ENCODE peak calls at places on chromosomes 2 and 18, in nine cellular contexts. One of them, this sample, is unnamed. For H3K27me3, the result is how much of the 10 kb centered on the place peaks cover.

GRCh38 chr2:171469176-171469575 is 35.1 kb downstream of the DCAF17 start:
- DNase-seq in psoas muscle: no peak
- DNase-seq in PC-3: no peak
- DNase-seq in Caco-2: no peak
- DNase-seq in left lung: no peak
- DNase-seq in keratinocyte: no peak
- DNase-seq in suprapubic skin: no peak
- DNase-seq in Panc1: no peak
- DNase-seq in uterus: no peak
- DNase-seq in this sample: no peak

GRCh38 chr2:156021326-156022040 is 311.0 kb downstream of the NR4A2 start:
- DNase-seq in psoas muscle: no peak
- DNase-seq in PC-3: peak
- DNase-seq in Caco-2: peak
- DNase-seq in left lung: no peak
- DNase-seq in keratinocyte: no peak
- DNase-seq in suprapubic skin: no peak
- DNase-seq in Panc1: no peak
- DNase-seq in uterus: no peak
- DNase-seq in this sample: peak

GRCh38 chr18:36534154-36534688 is 236.7 kb downstream of the FHOD3 start:
- DNase-seq in psoas muscle: no peak
- DNase-seq in PC-3: no peak
- DNase-seq in Caco-2: no peak
- DNase-seq in left lung: no peak
- DNase-seq in keratinocyte: no peak
- DNase-seq in suprapubic skin: no peak
- DNase-seq in Panc1: no peak
- DNase-seq in uterus: no peak
- DNase-seq in this sample: no peak

GRCh38 chr2:23375448-23375847 is 9.5 kb upstream of the KLHL29 start:
- DNase-seq in psoas muscle: no peak
- DNase-seq in PC-3: peak
- DNase-seq in Caco-2: no peak
- DNase-seq in left lung: no peak
- DNase-seq in keratinocyte: no peak
- DNase-seq in suprapubic skin: no peak
- DNase-seq in Panc1: no peak
- DNase-seq in uterus: no peak
- DNase-seq in this sample: peak

GRCh38 chr2:28716265-28716865 is 35.3 kb upstream of the PPP1CB start:
- DNase-seq in psoas muscle: peak
- DNase-seq in PC-3: peak
- DNase-seq in Caco-2: no peak
- DNase-seq in left lung: no peak
- DNase-seq in keratinocyte: peak
- DNase-seq in suprapubic skin: peak
- DNase-seq in Panc1: peak
- DNase-seq in uterus: peak
- DNase-seq in this sample: peak

GRCh38 chr18:47594063-47594462 is 336.4 kb downstream of the SMAD2 start:
- DNase-seq in psoas muscle: no peak
- DNase-seq in PC-3: no peak
- DNase-seq in Caco-2: no peak
- DNase-seq in left lung: no peak
- DNase-seq in keratinocyte: no peak
- DNase-seq in suprapubic skin: no peak
- DNase-seq in Panc1: no peak
- DNase-seq in uterus: no peak
- DNase-seq in this sample: no peak

GRCh38 chr2:208619993-208620392 is 213.4 kb downstream of the PTH2R start:
- DNase-seq in psoas muscle: no peak
- DNase-seq in PC-3: no peak
- DNase-seq in Caco-2: no peak
- DNase-seq in left lung: no peak
- DNase-seq in keratinocyte: no peak
- DNase-seq in suprapubic skin: no peak
- DNase-seq in Panc1: no peak
- DNase-seq in uterus: no peak
- DNase-seq in this sample: no peak

GRCh38 chr18:78521136-78521535 is 458.5 kb upstream of the SALL3 start:
- DNase-seq in psoas muscle: no peak
- DNase-seq in PC-3: no peak
- DNase-seq in Caco-2: no peak
- DNase-seq in left lung: no peak
- DNase-seq in keratinocyte: no peak
- DNase-seq in suprapubic skin: no peak
- DNase-seq in Panc1: no peak
- DNase-seq in uterus: no peak
- DNase-seq in this sample: no peak

GRCh38 chr2:201216918-201217317 is 34.0 kb downstream of the CASP10 start:
- DNase-seq in psoas muscle: no peak
- DNase-seq in PC-3: no peak
- DNase-seq in Caco-2: no peak
- DNase-seq in left lung: no peak
- DNase-seq in keratinocyte: no peak
- DNase-seq in suprapubic skin: no peak
- DNase-seq in Panc1: no peak
- DNase-seq in uterus: no peak
- DNase-seq in this sample: no peak

GRCh38 chr2:201215963-201216362 is 33.0 kb downstream of the CASP10 start:
- DNase-seq in psoas muscle: no peak
- DNase-seq in PC-3: no peak
- DNase-seq in Caco-2: no peak
- DNase-seq in left lung: no peak
- DNase-seq in keratinocyte: no peak
- DNase-seq in suprapubic skin: no peak
- DNase-seq in Panc1: no peak
- DNase-seq in uterus: no peak
- DNase-seq in this sample: no peak

GRCh38 chr2:201218780-201219179 is 35.8 kb downstream of the CASP10 start:
- DNase-seq in psoas muscle: no peak
- DNase-seq in PC-3: peak
- DNase-seq in Caco-2: no peak
- DNase-seq in left lung: no peak
- DNase-seq in keratinocyte: no peak
- DNase-seq in suprapubic skin: no peak
- DNase-seq in Panc1: no peak
- DNase-seq in uterus: no peak
- DNase-seq in this sample: no peak

GRCh38 chr2:201220102-201220570 is 37.2 kb downstream of the CASP10 start:
- DNase-seq in psoas muscle: no peak
- DNase-seq in PC-3: no peak
- DNase-seq in Caco-2: no peak
- DNase-seq in left lung: no peak
- DNase-seq in keratinocyte: no peak
- DNase-seq in suprapubic skin: no peak
- DNase-seq in Panc1: no peak
- DNase-seq in uterus: peak
- DNase-seq in this sample: peak

DNA sequence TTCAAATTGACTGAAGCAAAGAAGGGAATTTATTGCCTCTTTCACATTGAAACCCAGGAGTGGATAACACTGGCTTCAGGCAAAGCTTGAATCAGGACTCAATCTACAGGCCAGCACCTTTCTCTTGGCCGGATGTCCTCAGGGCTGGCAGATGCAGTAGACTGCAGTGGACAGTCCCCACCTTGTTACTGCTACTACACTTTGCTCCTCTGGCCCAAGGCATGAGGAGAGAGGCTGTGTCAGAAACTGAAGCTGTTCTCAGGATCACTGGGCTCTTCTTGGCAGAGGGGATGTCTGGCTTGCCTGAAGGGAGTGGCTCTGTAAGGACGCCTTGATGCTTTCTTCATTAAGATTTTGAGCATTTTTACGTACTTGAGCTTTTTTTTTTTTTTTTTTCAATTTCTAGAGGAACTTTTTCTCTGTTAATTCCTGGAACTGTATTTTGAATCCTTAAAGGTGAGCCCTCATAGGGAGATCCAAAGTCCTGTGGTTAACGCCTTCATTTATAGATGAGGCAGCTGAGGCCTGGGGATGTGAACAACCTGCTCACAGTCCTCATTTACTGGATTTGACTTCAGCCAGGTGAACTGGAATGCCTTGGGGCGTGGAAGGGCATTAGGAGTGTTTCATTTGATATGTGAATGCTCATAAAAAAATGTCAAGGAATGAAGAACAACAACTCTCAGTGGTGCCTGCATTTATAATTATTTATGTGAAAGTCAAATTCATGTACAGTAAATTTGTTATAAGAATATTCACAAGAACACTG is 36.6 kb downstream of the CASP10 start:
- DNase-seq in psoas muscle: no peak
- DNase-seq in PC-3: peak
- DNase-seq in Caco-2: no peak
- DNase-seq in left lung: no peak
- DNase-seq in keratinocyte: no peak
- DNase-seq in suprapubic skin: no peak
- DNase-seq in Panc1: no peak
- DNase-seq in uterus: no peak
- DNase-seq in this sample: peak
- H3K4me3 ChIP-seq in psoas muscle: no peak
- H3K4me3 ChIP-seq in PC-3: no peak
- H3K4me3 ChIP-seq in Caco-2: no peak
- H3K4me3 ChIP-seq in left lung: no peak
- H3K4me3 ChIP-seq in keratinocyte: no peak
- H3K4me3 ChIP-seq in suprapubic skin: no peak
- H3K4me3 ChIP-seq in Panc1: no peak
- H3K4me3 ChIP-seq in uterus: no peak
- H3K4me3 ChIP-seq in this sample: no peak

GRCh38 chr2:63425606-63426005 is 162.7 kb downstream of the WDPCP start:
- DNase-seq in psoas muscle: no peak
- DNase-seq in PC-3: no peak
- DNase-seq in Caco-2: no peak
- DNase-seq in left lung: no peak
- DNase-seq in keratinocyte: no peak
- DNase-seq in suprapubic skin: no peak
- DNase-seq in Panc1: no peak
- DNase-seq in uterus: no peak
- DNase-seq in this sample: no peak

GRCh38 chr2:63425079-63425416 is 163.2 kb downstream of the WDPCP start:
- DNase-seq in psoas muscle: no peak
- DNase-seq in PC-3: no peak
- DNase-seq in Caco-2: no peak
- DNase-seq in left lung: no peak
- DNase-seq in keratinocyte: no peak
- DNase-seq in suprapubic skin: no peak
- DNase-seq in Panc1: no peak
- DNase-seq in uterus: no peak
- DNase-seq in this sample: no peak

DNA sequence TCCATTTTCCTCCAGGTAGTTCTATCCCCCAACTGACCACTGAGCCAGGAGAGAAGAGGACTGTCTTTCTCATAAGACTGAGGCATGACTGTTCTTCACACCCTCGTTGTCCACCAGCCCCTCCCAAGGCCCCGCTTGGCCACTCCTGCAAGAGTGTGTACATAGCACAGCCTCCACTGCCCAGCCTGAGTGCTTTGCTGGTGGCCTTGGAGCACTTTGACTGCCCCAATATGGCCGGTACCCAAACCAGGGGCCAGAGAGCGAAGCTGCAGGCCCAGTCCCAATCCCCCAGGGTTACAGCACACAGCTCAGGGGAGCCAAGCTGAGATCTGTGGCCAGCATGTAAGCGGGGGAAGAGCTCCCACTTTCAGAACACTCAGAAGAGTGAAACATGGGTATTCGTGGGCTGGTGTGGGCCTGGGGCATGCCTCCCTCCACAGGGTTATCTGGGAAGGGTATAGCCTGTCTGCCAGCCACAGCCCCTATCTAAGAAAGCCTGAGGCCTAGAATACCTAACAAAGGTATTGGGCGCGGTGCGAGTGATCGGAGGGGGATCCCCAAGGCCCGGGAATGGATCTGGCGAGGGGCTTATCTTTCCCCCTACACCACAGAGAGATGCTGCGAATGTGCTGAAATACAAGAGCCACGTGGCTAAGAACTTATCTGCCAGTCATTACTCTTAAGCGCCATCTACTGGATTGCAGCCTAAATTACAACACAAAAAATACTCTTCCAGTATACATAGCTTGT is 163.8 kb downstream of the WDPCP start:
- DNase-seq in psoas muscle: peak
- DNase-seq in PC-3: peak
- DNase-seq in Caco-2: no peak
- DNase-seq in left lung: peak
- DNase-seq in keratinocyte: peak
- DNase-seq in suprapubic skin: no peak
- DNase-seq in Panc1: peak
- DNase-seq in uterus: no peak
- DNase-seq in this sample: no peak
- TF ChIP-seq CTCF in psoas muscle: peak
- TF ChIP-seq CTCF in PC-3: peak
- TF ChIP-seq CTCF in Caco-2: peak
- TF ChIP-seq CTCF in left lung: no peak
- TF ChIP-seq CTCF in keratinocyte: peak
- TF ChIP-seq CTCF in suprapubic skin: no peak
- TF ChIP-seq CTCF in Panc1: peak
- TF ChIP-seq CTCF in uterus: no peak
- TF ChIP-seq CTCF in this sample: peak

GRCh38 chr2:242059566-242059965 is 190.0 kb downstream of the RTP5 start:
- DNase-seq in psoas muscle: no peak
- DNase-seq in PC-3: no peak
- DNase-seq in Caco-2: no peak
- DNase-seq in left lung: no peak
- DNase-seq in keratinocyte: no peak
- DNase-seq in suprapubic skin: no peak
- DNase-seq in Panc1: no peak
- DNase-seq in uterus: no peak
- DNase-seq in this sample: no peak
- H3K27me3 ChIP-seq in psoas muscle: under half
- H3K27me3 ChIP-seq in PC-3: under half
- H3K27me3 ChIP-seq in Caco-2: under half
- H3K27me3 ChIP-seq in left lung: under half
- H3K27me3 ChIP-seq in keratinocyte: under half
- H3K27me3 ChIP-seq in suprapubic skin: under half
- H3K27me3 ChIP-seq in Panc1: under half
- H3K27me3 ChIP-seq in uterus: under half
- H3K27me3 ChIP-seq in this sample: under half

GRCh38 chr2:152255918-152256317 is 79.1 kb upstream of the FMNL2 start:
- DNase-seq in psoas muscle: no peak
- DNase-seq in PC-3: no peak
- DNase-seq in Caco-2: no peak
- DNase-seq in left lung: no peak
- DNase-seq in keratinocyte: no peak
- DNase-seq in suprapubic skin: no peak
- DNase-seq in Panc1: no peak
- DNase-seq in uterus: no peak
- DNase-seq in this sample: no peak

GRCh38 chr2:152247337-152247695 is 71.8 kb upstream of the STAM2 start:
- DNase-seq in psoas muscle: no peak
- DNase-seq in PC-3: peak
- DNase-seq in Caco-2: no peak
- DNase-seq in left lung: no peak
- DNase-seq in keratinocyte: no peak
- DNase-seq in suprapubic skin: no peak
- DNase-seq in Panc1: peak
- DNase-seq in uterus: no peak
- DNase-seq in this sample: no peak

GRCh38 chr2:152254486-152254885 is 78.9 kb upstream of the STAM2 start:
- DNase-seq in psoas muscle: no peak
- DNase-seq in PC-3: no peak
- DNase-seq in Caco-2: no peak
- DNase-seq in left lung: no peak
- DNase-seq in keratinocyte: no peak
- DNase-seq in suprapubic skin: no peak
- DNase-seq in Panc1: no peak
- DNase-seq in uterus: no peak
- DNase-seq in this sample: no peak

GRCh38 chr2:152250421-152251100 is 75.0 kb upstream of the STAM2 start:
- DNase-seq in psoas muscle: no peak
- DNase-seq in PC-3: no peak
- DNase-seq in Caco-2: no peak
- DNase-seq in left lung: no peak
- DNase-seq in keratinocyte: no peak
- DNase-seq in suprapubic skin: no peak
- DNase-seq in Panc1: no peak
- DNase-seq in uterus: no peak
- DNase-seq in this sample: no peak

DNA sequence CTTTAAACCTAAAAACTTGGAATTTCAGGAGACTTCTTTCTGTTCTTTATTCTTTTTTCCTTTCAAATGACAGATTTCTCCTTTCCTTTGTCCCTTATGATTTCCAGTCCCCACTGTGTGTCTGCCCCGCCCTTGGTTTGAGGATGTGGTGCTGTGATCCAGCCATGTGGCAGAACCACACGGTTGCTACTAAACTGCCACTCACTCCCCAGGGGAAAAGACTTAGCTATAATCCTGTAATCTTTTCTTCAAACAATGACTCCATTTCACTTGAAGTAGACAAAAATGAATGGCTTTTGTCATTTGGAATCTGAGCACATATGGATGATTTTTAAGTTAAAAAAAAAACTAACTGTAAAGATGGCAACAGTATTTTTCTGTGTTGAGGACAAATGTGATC is 76.2 kb upstream of the STAM2 start:
- DNase-seq in psoas muscle: no peak
- DNase-seq in PC-3: no peak
- DNase-seq in Caco-2: no peak
- DNase-seq in left lung: no peak
- DNase-seq in keratinocyte: no peak
- DNase-seq in suprapubic skin: no peak
- DNase-seq in Panc1: no peak
- DNase-seq in uterus: no peak
- DNase-seq in this sample: no peak
- H3K4me3 ChIP-seq in psoas muscle: no peak
- H3K4me3 ChIP-seq in PC-3: no peak
- H3K4me3 ChIP-seq in Caco-2: no peak
- H3K4me3 ChIP-seq in left lung: no peak
- H3K4me3 ChIP-seq in keratinocyte: no peak
- H3K4me3 ChIP-seq in suprapubic skin: no peak
- H3K4me3 ChIP-seq in Panc1: no peak
- H3K4me3 ChIP-seq in uterus: no peak
- H3K4me3 ChIP-seq in this sample: no peak

This sample was measured in PC-9.